ENCODE peak calls at places on chromosomes 11 and 22, in seven cellular contexts. G is NCI-H2171; B is NCI-H187 treated with DMSO at 0.1 percent for 48 hours; Z is neural crest cell; E is AG08395; X is stimulated activated CD4-positive, alpha-beta T cell treated with anti-CD3 and anti-CD28 coated beads, Interleukin-15, amount 100 ng/mL, for 1 hour; U is left ventricle myocardium inferior. C is an unnamed sample.

GRCh38 chr11:16899708-16900107 is 114.5 kb downstream of the PLEKHA7 start:
- DNase-seq in G (no peak), B (no peak), Z (no peak), E (no peak), X (no peak), U (no peak), C (no peak)

GRCh38 chr11:68313574-68314202 is 1.3 kb downstream of the LRP5 start:
- DNase-seq in G (no peak), B (no peak), Z (no peak), E (no peak), X (no peak), U (no peak), C (peak; percentile 87)

GRCh38 chr11:8988329-8989234 is 15.2 kb downstream of the NRIP3 start:
- DNase-seq in G (no peak), B (no peak), Z (no peak), E (peak; percentile 70), X (no peak), U (no peak), C (peak; percentile 87)

GRCh38 chr11:13327421-13327820 is 49.8 kb downstream of the BMAL1 start:
- DNase-seq in G (no peak), B (no peak), Z (no peak), E (no peak), X (no peak), U (no peak), C (no peak)

GRCh38 chr22:35076648-35077047 is 10.7 kb downstream of the ISX start:
- DNase-seq in G (no peak), B (no peak), Z (no peak), E (no peak), X (no peak), U (no peak), C (no peak)

GRCh38 chr11:117459121-117459978 is 131.7 kb downstream of the CEP164 start:
- DNase-seq in G (no peak), B (no peak), Z (no peak), E (no peak), X (no peak), U (no peak), C (no peak)

GRCh38 chr22:46788426-46789168 is 26.1 kb downstream of the TBC1D22A start:
- DNase-seq in G (no peak), B (no peak), Z (no peak), E (no peak), X (no peak), U (no peak), C (no peak)

GRCh38 chr22:37309221-37310074 is 27.1 kb downstream of the CYTH4 start:
- DNase-seq in G (no peak), B (no peak), Z (no peak), E (no peak), X (no peak), U (no peak), C (peak; percentile 51)

GRCh38 chr11:84430661-84431060 is 1144.5 kb upstream of the CCDC90B start:
- DNase-seq in G (no peak), B (no peak), Z (no peak), E (no peak), X (no peak), U (no peak), C (no peak)

GRCh38 chr22:27380826-27381225 is 420.7 kb downstream of the MN1 start:
- DNase-seq in G (no peak), B (no peak), Z (no peak), E (no peak), X (no peak), U (no peak), C (no peak)

GRCh38 chr11:74288161-74288560 is 23.3 kb downstream of the P4HA3 start:
- DNase-seq in G (no peak), B (no peak), Z (no peak), E (peak; percentile 92), X (no peak), U (no peak), C (peak; percentile 81)